ENCODE peak calls at places on chromosomes 16 and 17, in ten cellular contexts. Z is mesendoderm; G is nucleus accumbens; Y is AG09319; I is NCI-H1092 treated with DMSO at 0.1 percent for 48 hours; L is activated naive CD4-positive, alpha-beta T cell treated with anti-CD3 and anti-CD28 coated beads, Interleukin-2, amount 50 U/mL, for 16 hours; P is HS-5; S is right atrium auricular region; U is NCI-H774; A is fibroblast of the aortic adventitia. V is an unnamed sample.

GRCh38 chr16:49465661-49466528 is 92.3 kb downstream of the C16orf78 start:
- DNase-seq in Z (no peak), G (no peak), Y (no peak), I (no peak), L (no peak), P (no peak), S (peak), U (no peak), A (no peak), V (no peak)

GRCh38 chr17:4947010-4947410 is 1.3 kb downstream of the PFN1 start:
- DNase-seq in Z (peak), G (no peak), Y (no peak), I (no peak), L (peak), P (no peak), S (no peak), U (no peak), A (no peak), V (no peak)

GRCh38 chr16:9160551-9160911 is 69.1 kb downstream of the HAPSTR1 start:
- DNase-seq in Z (no peak), G (no peak), Y (no peak), I (no peak), L (no peak), P (no peak), S (no peak), U (no peak), A (no peak), V (no peak)

GRCh38 chr17:38352245-38353083 is 820 bp downstream of the SOCS7 start:
- DNase-seq in Z (peak), G (no peak), Y (no peak), I (peak), L (peak), P (no peak), S (no peak), U (peak), A (no peak), V (no peak)

GRCh38 chr17:77237232-77238008 is 96.7 kb downstream of the SEC14L1 start:
- DNase-seq in Z (no peak), G (no peak), Y (no peak), I (no peak), L (no peak), P (no peak), S (no peak), U (no peak), A (no peak), V (no peak)

GRCh38 chr16:2043296-2043979 is 4.2 kb downstream of the NTHL1 start:
- DNase-seq in Z (no peak), G (no peak), Y (no peak), I (no peak), L (no peak), P (no peak), S (no peak), U (peak), A (no peak), V (no peak)

GRCh38 chr16:50731130-50731988 is 10.5 kb upstream of the CYLD start:
- DNase-seq in Z (no peak), G (no peak), Y (no peak), I (no peak), L (no peak), P (no peak), S (no peak), U (no peak), A (no peak), V (no peak)

GRCh38 chr17:63853260-63853659 is 10.8 kb upstream of the SMARCD2 start:
- DNase-seq in Z (no peak), G (no peak), Y (no peak), I (no peak), L (no peak), P (no peak), S (no peak), U (no peak), A (no peak), V (no peak)

GRCh38 chr16:87806246-87806607 is 40.4 kb upstream of the KLHDC4 start:
- DNase-seq in Z (peak), G (no peak), Y (no peak), I (no peak), L (peak), P (no peak), S (no peak), U (no peak), A (no peak), V (no peak)

GRCh38 chr16:85227924-85228462 is 115.7 kb upstream of the CIBAR2 start:
- DNase-seq in Z (peak), G (no peak), Y (no peak), I (peak), L (no peak), P (no peak), S (no peak), U (no peak), A (peak), V (peak)

GRCh38 chr17:17511971-17512858 is 16.0 kb upstream of the RASD1 start:
- DNase-seq in Z (no peak), G (no peak), Y (peak), I (no peak), L (no peak), P (peak), S (no peak), U (no peak), A (peak), V (peak)

GRCh38 chr16:86930001-86930400 is 351.7 kb downstream of the FOXL1 start:
- DNase-seq in Z (no peak), G (no peak), Y (no peak), I (no peak), L (no peak), P (no peak), S (no peak), U (no peak), A (peak), V (no peak)

GRCh38 chr16:50266337-50267091 is at the start of gene ADCY7:
- DNase-seq in Z (peak), G (no peak), Y (peak), I (no peak), L (peak), P (no peak), S (peak), U (no peak), A (peak), V (peak)

GRCh38 chr16:87350681-87351319 is 32.8 kb downstream of the FBXO31 start:
- DNase-seq in Z (no peak), G (no peak), Y (peak), I (no peak), L (no peak), P (no peak), S (peak), U (no peak), A (peak), V (no peak)

GRCh38 chr17:78494189-78494960 is 82.8 kb downstream of the DNAH17 start:
- DNase-seq in Z (no peak), G (no peak), Y (no peak), I (no peak), L (no peak), P (no peak), S (no peak), U (no peak), A (no peak), V (no peak)

GRCh38 chr17:38877130-38877851 is 7.4 kb downstream of the LASP1 start:
- DNase-seq in Z (peak), G (peak), Y (no peak), I (no peak), L (peak), P (no peak), S (no peak), U (no peak), A (no peak), V (no peak)

GRCh38 chr17:27649929-27650328 is 18.9 kb downstream of the LGALS9 start:
- DNase-seq in Z (no peak), G (peak), Y (no peak), I (no peak), L (no peak), P (no peak), S (no peak), U (no peak), A (no peak), V (no peak)

GRCh38 chr17:50128441-50129302 is 1.3 kb downstream of the SAMD14 start:
- DNase-seq in Z (peak), G (no peak), Y (no peak), I (no peak), L (no peak), P (no peak), S (no peak), U (no peak), A (no peak), V (no peak)

GRCh38 chr17:63116967-63117366 is 150.9 kb downstream of the TANC2 start:
- DNase-seq in Z (peak), G (peak), Y (no peak), I (no peak), L (no peak), P (no peak), S (no peak), U (peak), A (peak), V (no peak)

GRCh38 chr17:50130778-50131317 is 888 bp upstream of the SAMD14 start:
- DNase-seq in Z (peak), G (no peak), Y (no peak), I (no peak), L (no peak), P (no peak), S (no peak), U (peak), A (no peak), V (no peak)

GRCh38 chr17:40598928-40599627 is 33.8 kb upstream of the CCR7 start:
- DNase-seq in Z (no peak), G (no peak), Y (no peak), I (no peak), L (peak), P (no peak), S (peak), U (no peak), A (peak), V (no peak)

GRCh38 chr17:37791434-37791833 is 46.6 kb upstream of the HNF1B start:
- DNase-seq in Z (peak), G (no peak), Y (peak), I (no peak), L (peak), P (no peak), S (no peak), U (peak), A (peak), V (no peak)

GRCh38 chr17:47949951-47950350 is 7.7 kb downstream of the PRR15L start:
- DNase-seq in Z (no peak), G (no peak), Y (no peak), I (no peak), L (no peak), P (no peak), S (no peak), U (no peak), A (no peak), V (no peak)

GRCh38 chr16:48608871-48609452 is 1.0 kb downstream of the N4BP1 start:
- DNase-seq in Z (peak), G (no peak), Y (no peak), I (no peak), L (no peak), P (no peak), S (no peak), U (no peak), A (peak), V (no peak)

GRCh38 chr16:81831722-81832126 is 52.6 kb downstream of the PLCG2 start:
- DNase-seq in Z (peak), G (no peak), Y (no peak), I (no peak), L (no peak), P (no peak), S (peak), U (no peak), A (no peak), V (no peak)

GRCh38 chr16:84532299-84532724 is 27.9 kb upstream of the MEAK7 start:
- DNase-seq in Z (peak), G (no peak), Y (peak), I (no peak), L (no peak), P (peak), S (peak), U (no peak), A (peak), V (peak)

GRCh38 chr17:47717261-47717697 is 15.8 kb upstream of the TBX21 start:
- DNase-seq in Z (no peak), G (no peak), Y (no peak), I (no peak), L (peak), P (no peak), S (no peak), U (no peak), A (no peak), V (no peak)

GRCh38 chr16:67967956-67968439 is 439 bp downstream of the SLC12A4 start:
- DNase-seq in Z (peak), G (no peak), Y (no peak), I (no peak), L (peak), P (no peak), S (no peak), U (no peak), A (peak), V (no peak)

V was measured in amniotic stem cell.